ENCODE peak calls at places on chromosomes 16 and 17, in eight cellular contexts. B, P, J, A, O, C, L and D are unnamed samples.

GRCh38 chr17:55731586-55732250 is 9.1 kb upstream of the TMEM100 start:
- DNase-seq in B (peak), P (peak), J (no peak), A (peak), O (peak), C (peak), L (peak), D (no peak)

GRCh38 chr17:29645516-29646051 is 22.9 kb upstream of the CORO6 start:
- DNase-seq in B (peak), P (peak), J (peak), A (no peak), O (peak), C (no peak), L (peak), D (peak)

GRCh38 chr17:70207184-70207583 is 37.9 kb downstream of the KCNJ2 start:
- DNase-seq in B (no peak), P (no peak), J (no peak), A (no peak), O (no peak), C (no peak), L (no peak), D (no peak)

GRCh38 chr16:51326131-51326856 is 175.2 kb upstream of the SALL1 start:
- DNase-seq in B (no peak), P (no peak), J (peak), A (no peak), O (no peak), C (peak), L (peak), D (no peak)

GRCh38 chr16:86609115-86609514 is 30.8 kb downstream of the FOXL1 start:
- DNase-seq in B (no peak), P (no peak), J (peak), A (no peak), O (no peak), C (peak), L (no peak), D (no peak)

GRCh38 chr16:87041286-87041685 is 275.9 kb downstream of the C16orf95 start:
- DNase-seq in B (no peak), P (peak), J (no peak), A (no peak), O (no peak), C (no peak), L (no peak), D (no peak)

GRCh38 chr16:35533683-35534082 is 2074.3 kb downstream of the TP53TG3F start:
- DNase-seq in B (no peak), P (no peak), J (no peak), A (no peak), O (no peak), C (peak), L (no peak), D (no peak)

GRCh38 chr17:80104321-80104955 is 3.1 kb downstream of the GAA start:
- DNase-seq in B (no peak), P (no peak), J (no peak), A (no peak), O (no peak), C (no peak), L (no peak), D (no peak)

GRCh38 chr17:80855968-80856862 is 135.4 kb upstream of the CHMP6 start:
- DNase-seq in B (peak), P (peak), J (peak), A (no peak), O (peak), C (peak), L (no peak), D (peak)

GRCh38 chr16:74774223-74775139 is at the start of gene FA2H:
- DNase-seq in B (peak), P (no peak), J (no peak), A (peak), O (peak), C (peak), L (peak), D (peak)

GRCh38 chr17:80981062-80981902 is 10.4 kb upstream of the CHMP6 start:
- DNase-seq in B (no peak), P (no peak), J (no peak), A (peak), O (no peak), C (no peak), L (no peak), D (no peak)

GRCh38 chr16:30637952-30638351 is 12.8 kb upstream of the PRR14 start:
- DNase-seq in B (no peak), P (no peak), J (peak), A (peak), O (no peak), C (peak), L (no peak), D (peak)

GRCh38 chr17:57466042-57466471 is 209.7 kb downstream of the MSI2 start:
- DNase-seq in B (no peak), P (no peak), J (no peak), A (peak), O (no peak), C (no peak), L (no peak), D (no peak)

GRCh38 chr17:82583720-82584234 is 64.2 kb downstream of the FOXK2 start:
- DNase-seq in B (no peak), P (no peak), J (no peak), A (no peak), O (no peak), C (no peak), L (no peak), D (no peak)

GRCh38 chr17:82304826-82305726 is 12.3 kb downstream of the CD7 start:
- DNase-seq in B (no peak), P (no peak), J (no peak), A (no peak), O (no peak), C (no peak), L (no peak), D (no peak)

GRCh38 chr16:85157813-85158701 is 45.8 kb upstream of the CIBAR2 start:
- DNase-seq in B (no peak), P (no peak), J (no peak), A (peak), O (no peak), C (peak), L (no peak), D (no peak)

GRCh38 chr17:49104511-49105074 is 28.0 kb upstream of the B4GALNT2 start:
- DNase-seq in B (no peak), P (no peak), J (peak), A (no peak), O (no peak), C (no peak), L (no peak), D (no peak)

GRCh38 chr17:12918132-12918531 is 99.7 kb downstream of the ELAC2 start:
- DNase-seq in B (no peak), P (no peak), J (peak), A (no peak), O (no peak), C (no peak), L (no peak), D (no peak)

GRCh38 chr16:56975714-56976113 is 13.6 kb upstream of the NLRC5 start:
- DNase-seq in B (no peak), P (no peak), J (no peak), A (no peak), O (no peak), C (no peak), L (no peak), D (no peak)

GRCh38 chr17:39134878-39135277 is 16.6 kb downstream of the PLXDC1 start:
- DNase-seq in B (no peak), P (no peak), J (no peak), A (no peak), O (no peak), C (no peak), L (no peak), D (no peak)

GRCh38 chr16:20221208-20221607 is 106.1 kb downstream of the GP2 start:
- DNase-seq in B (no peak), P (no peak), J (no peak), A (no peak), O (no peak), C (no peak), L (no peak), D (no peak)
- H3K4me3 ChIP-seq in B (no peak), P (no peak), J (no peak), A (no peak), O (no peak), C (no peak), L (no peak), D (no peak)

GRCh38 chr17:15780188-15780587 is 48.1 kb downstream of the TBC1D26 start:
- DNase-seq in B (no peak), P (no peak), J (no peak), A (no peak), O (no peak), C (no peak), L (no peak), D (no peak)

GRCh38 chr17:15779119-15779518 is 47.0 kb downstream of the TBC1D26 start:
- DNase-seq in B (no peak), P (no peak), J (no peak), A (no peak), O (no peak), C (no peak), L (no peak), D (no peak)

GRCh38 chr17:15777297-15777696 is 45.2 kb downstream of the TBC1D26 start:
- DNase-seq in B (no peak), P (no peak), J (no peak), A (no peak), O (no peak), C (no peak), L (no peak), D (no peak)

GRCh38 chr17:15777717-15778116 is 45.6 kb downstream of the TBC1D26 start:
- DNase-seq in B (no peak), P (no peak), J (no peak), A (no peak), O (no peak), C (no peak), L (no peak), D (no peak)

DNA sequence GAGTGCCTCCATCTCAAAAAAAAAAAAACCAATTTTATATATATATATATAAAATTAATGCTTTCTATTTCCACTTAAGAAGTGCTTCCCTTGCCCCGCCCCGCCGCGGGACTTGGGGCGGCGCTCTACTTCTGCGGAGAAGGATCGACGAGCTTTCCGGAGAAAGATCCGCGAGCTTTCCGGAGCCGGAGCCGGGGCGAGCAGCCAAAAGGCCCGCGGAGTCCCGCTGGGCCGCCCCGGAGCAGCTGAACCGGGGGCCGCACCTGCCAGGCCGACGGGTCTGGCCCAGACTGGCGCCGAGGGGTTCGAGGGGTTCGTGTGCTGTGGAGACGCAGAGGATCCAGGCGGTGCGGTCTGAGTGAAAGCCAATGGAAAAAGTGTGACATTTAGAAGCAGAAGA is 50.7 kb downstream of the TBC1D26 start:
- DNase-seq in B (peak), P (peak), J (peak), A (no peak), O (peak), C (peak), L (peak), D (no peak)
- H3K4me3 ChIP-seq in B (peak), P (peak), J (peak), A (no peak), O (no peak), C (peak), L (no peak), D (no peak)

DNA sequence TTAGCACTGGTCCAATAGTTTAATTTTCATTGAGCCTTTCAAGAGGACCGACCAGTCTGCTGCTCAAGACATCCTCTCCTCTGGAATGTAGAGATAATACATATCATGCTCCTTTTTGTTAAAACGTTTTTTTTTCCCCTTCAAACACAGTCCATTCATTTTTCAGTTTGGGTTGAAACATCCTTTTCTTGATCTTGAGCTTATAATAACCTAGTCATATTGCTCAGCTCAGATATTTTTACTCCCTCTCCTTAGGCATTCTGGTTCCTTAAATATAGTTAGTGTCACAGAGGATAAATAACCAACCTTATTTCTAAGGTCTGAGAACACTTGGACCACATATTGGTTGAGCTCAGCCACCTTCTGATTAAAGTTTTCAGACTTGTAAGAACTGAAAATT is 12.8 kb downstream of the ANKRD40CL start:
- DNase-seq in B (no peak), P (no peak), J (no peak), A (no peak), O (no peak), C (no peak), L (no peak), D (no peak)
- H3K4me3 ChIP-seq in B (no peak), P (no peak), J (no peak), A (no peak), O (no peak), C (no peak), L (no peak), D (no peak)

GRCh38 chr17:3914319-3914685 is 2.0 kb downstream of the P2RX1 start:
- DNase-seq in B (no peak), P (no peak), J (no peak), A (no peak), O (no peak), C (no peak), L (peak), D (peak)

GRCh38 chr17:3917391-3917931 is 1.2 kb upstream of the P2RX1 start:
- DNase-seq in B (no peak), P (no peak), J (peak), A (no peak), O (no peak), C (no peak), L (peak), D (peak)

GRCh38 chr17:3915642-3916012 is 638 bp downstream of the P2RX1 start:
- DNase-seq in B (no peak), P (no peak), J (no peak), A (no peak), O (no peak), C (no peak), L (no peak), D (peak)

GRCh38 chr17:3916825-3917224 is 560 bp upstream of the P2RX1 start:
- DNase-seq in B (no peak), P (no peak), J (no peak), A (no peak), O (no peak), C (no peak), L (no peak), D (no peak)

GRCh38 chr17:3916013-3916696 is at the start of gene P2RX1:
- DNase-seq in B (no peak), P (peak), J (no peak), A (no peak), O (no peak), C (peak), L (peak), D (peak)
- H3K4me3 ChIP-seq in B (peak), P (peak), J (no peak), A (no peak), O (no peak), C (no peak), L (no peak), D (peak)